ENCODE peak calls at places on chromosome 14, in eight cellular contexts. S is GM23338, B is GM23248, O is OCI-LY7, W is MM.1S, V is HCT116, T is SK-N-SH, P is neural progenitor cell. U is an unnamed sample.

GRCh38 chr14:84959796-84960515 is 570.0 kb upstream of the FLRT2 start:
- DNase-seq in S (peak), B (no peak), O (no peak), W (peak), V (no peak), T (no peak), P (no peak), U (no peak)

GRCh38 chr14:77544571-77544970 is 46.0 kb upstream of the ISM2 start:
- DNase-seq in S (no peak), B (no peak), O (no peak), W (no peak), V (no peak), T (no peak), P (no peak), U (peak)

GRCh38 chr14:99395904-99396530 is 84.6 kb downstream of the SETD3 start:
- DNase-seq in S (no peak), B (peak), O (no peak), W (no peak), V (peak), T (no peak), P (no peak), U (no peak)

GRCh38 chr14:42470427-42470719 is 863.7 kb downstream of the LRFN5 start:
- DNase-seq in S (no peak), B (no peak), O (no peak), W (peak), V (no peak), T (no peak), P (no peak), U (no peak)

GRCh38 chr14:106083082-106083481 is 556.7 kb downstream of the TMEM121 start:
- DNase-seq in S (no peak), B (no peak), O (no peak), W (no peak), V (no peak), T (no peak), P (no peak), U (no peak)

GRCh38 chr14:100103261-100104005 is 38.2 kb downstream of the EVL start:
- DNase-seq in S (no peak), B (no peak), O (no peak), W (no peak), V (no peak), T (no peak), P (no peak), U (no peak)

GRCh38 chr14:103483600-103483999 is 39.0 kb downstream of the CKB start:
- DNase-seq in S (no peak), B (peak), O (no peak), W (no peak), V (no peak), T (no peak), P (no peak), U (no peak)

GRCh38 chr14:95500201-95500681 is 16.2 kb downstream of the SYNE3 start:
- DNase-seq in S (no peak), B (no peak), O (no peak), W (no peak), V (no peak), T (no peak), P (no peak), U (no peak)

GRCh38 chr14:77148510-77149231 is 7.1 kb upstream of the ZDHHC22 start:
- DNase-seq in S (peak), B (no peak), O (no peak), W (no peak), V (no peak), T (no peak), P (no peak), U (no peak)

GRCh38 chr14:24315807-24316596 is 4.7 kb downstream of the LTB4R start:
- DNase-seq in S (peak), B (peak), O (no peak), W (no peak), V (no peak), T (peak), P (no peak), U (no peak)

GRCh38 chr14:105343194-105343593 is 28.6 kb downstream of the PACS2 start:
- DNase-seq in S (no peak), B (no peak), O (no peak), W (no peak), V (no peak), T (peak), P (no peak), U (no peak)

GRCh38 chr14:81384900-81385299 is 15.2 kb downstream of the STON2 start:
- DNase-seq in S (no peak), B (peak), O (no peak), W (no peak), V (no peak), T (no peak), P (peak), U (no peak)

GRCh38 chr14:59354666-59355065 is 110.5 kb downstream of the GPR135 start:
- DNase-seq in S (no peak), B (peak), O (no peak), W (no peak), V (no peak), T (no peak), P (no peak), U (no peak)

GRCh38 chr14:73245401-73246325 is 8.4 kb downstream of the PAPLN start:
- DNase-seq in S (peak), B (no peak), O (peak), W (no peak), V (no peak), T (peak), P (peak), U (peak)

GRCh38 chr14:78195431-78195830 is 25.3 kb downstream of the NRXN3 start:
- DNase-seq in S (no peak), B (no peak), O (no peak), W (no peak), V (no peak), T (no peak), P (no peak), U (no peak)

GRCh38 chr14:45698462-45699134 is 445.6 kb upstream of the MIS18BP1 start:
- DNase-seq in S (no peak), B (no peak), O (no peak), W (no peak), V (no peak), T (no peak), P (no peak), U (peak)

GRCh38 chr14:88895116-88895515 is 70.7 kb downstream of the TTC8 start:
- DNase-seq in S (no peak), B (peak), O (no peak), W (no peak), V (no peak), T (no peak), P (no peak), U (peak)

GRCh38 chr14:37587438-37587837 is 7.6 kb downstream of the FOXA1 start:
- DNase-seq in S (no peak), B (no peak), O (no peak), W (no peak), V (no peak), T (no peak), P (no peak), U (no peak)

GRCh38 chr14:65260786-65261185 is 151.7 kb upstream of the FUT8 start:
- DNase-seq in S (no peak), B (peak), O (no peak), W (no peak), V (no peak), T (no peak), P (no peak), U (no peak)

GRCh38 chr14:85317491-85318021 is 212.4 kb upstream of the FLRT2 start:
- DNase-seq in S (no peak), B (peak), O (no peak), W (no peak), V (no peak), T (no peak), P (no peak), U (no peak)

GRCh38 chr14:95361373-95362179 is 41.9 kb upstream of the CLMN start:
- DNase-seq in S (peak), B (peak), O (peak), W (peak), V (peak), T (peak), P (peak), U (peak)

GRCh38 chr14:92967346-92967926 is 44.5 kb downstream of the CHGA start:
- DNase-seq in S (no peak), B (peak), O (no peak), W (no peak), V (no peak), T (no peak), P (no peak), U (no peak)

GRCh38 chr14:64423987-64424386 is 35.8 kb downstream of the MTHFD1 start:
- DNase-seq in S (no peak), B (peak), O (no peak), W (no peak), V (no peak), T (no peak), P (no peak), U (no peak)

GRCh38 chr14:104355949-104356737 is 217.8 kb downstream of the KIF26A start:
- DNase-seq in S (no peak), B (no peak), O (no peak), W (no peak), V (no peak), T (peak), P (no peak), U (no peak)

DNA sequence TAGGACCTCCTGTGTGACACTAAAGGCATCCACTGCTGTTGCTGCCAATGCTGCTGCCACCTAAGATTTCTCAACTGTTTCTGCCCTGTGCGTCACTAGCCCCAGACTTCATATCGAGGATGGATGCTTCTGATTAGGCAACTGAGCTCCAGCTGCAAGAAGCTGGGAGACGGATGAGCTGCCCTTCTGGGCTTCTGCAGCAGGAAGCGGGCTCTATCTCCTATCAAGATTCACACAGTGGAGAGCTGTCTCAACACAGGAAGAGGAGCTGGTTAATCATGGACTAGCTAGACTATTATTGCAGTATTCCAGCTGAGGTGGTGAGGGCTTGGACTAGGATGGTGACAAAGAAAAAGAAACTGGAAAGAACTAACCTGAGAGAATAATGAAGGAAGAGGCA is 59.2 kb upstream of the PELI2 start:
- DNase-seq in S (no peak), B (no peak), O (no peak), W (no peak), V (no peak), T (no peak), P (no peak), U (peak)
- TF ChIP-seq EZH2phosphoT487 in S (no peak), B (no peak), O (no peak), W (no peak), V (no peak), T (no peak), P (no peak), U (no peak)

GRCh38 chr14:101791919-101792572 is 30.5 kb downstream of the PPP2R5C start:
- DNase-seq in S (no peak), B (peak), O (peak), W (peak), V (no peak), T (no peak), P (no peak), U (no peak)

GRCh38 chr14:101790232-101790631 is 28.7 kb downstream of the PPP2R5C start:
- DNase-seq in S (no peak), B (no peak), O (peak), W (no peak), V (no peak), T (no peak), P (no peak), U (no peak)

GRCh38 chr14:101784631-101785030 is 23.1 kb downstream of the PPP2R5C start:
- DNase-seq in S (no peak), B (no peak), O (no peak), W (no peak), V (no peak), T (no peak), P (no peak), U (no peak)

GRCh38 chr14:101789222-101789621 is 27.7 kb downstream of the PPP2R5C start:
- DNase-seq in S (no peak), B (no peak), O (no peak), W (no peak), V (no peak), T (peak), P (no peak), U (no peak)

GRCh38 chr14:101788016-101788695 is 26.6 kb downstream of the PPP2R5C start:
- DNase-seq in S (no peak), B (peak), O (peak), W (no peak), V (no peak), T (no peak), P (no peak), U (no peak)
- TF ChIP-seq EZH2phosphoT487 in S (no peak), B (no peak), O (no peak), W (no peak), V (no peak), T (no peak), P (no peak), U (no peak)

DNA sequence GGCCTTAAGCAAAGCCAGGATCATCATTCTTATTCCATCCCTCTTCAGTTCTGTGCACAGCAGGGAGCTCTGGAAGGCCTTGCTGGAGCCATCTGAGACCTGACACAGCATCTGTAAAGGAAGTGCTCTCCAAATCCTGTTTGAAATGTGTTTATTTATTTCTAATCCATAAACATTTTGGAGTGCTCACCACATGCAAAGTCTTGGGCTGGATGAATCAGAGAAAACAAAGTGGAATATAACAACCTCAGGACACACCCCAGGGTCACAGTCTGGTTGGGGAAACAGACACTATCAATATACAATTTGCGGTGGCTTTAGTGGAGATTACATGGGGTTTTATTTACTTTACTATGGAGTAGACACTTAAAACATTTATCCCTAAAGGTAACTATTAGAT is 54.3 kb downstream of the BMP4 start:
- DNase-seq in S (no peak), B (no peak), O (no peak), W (no peak), V (no peak), T (no peak), P (no peak), U (no peak)
- TF ChIP-seq EZH2phosphoT487 in S (no peak), B (no peak), O (no peak), W (no peak), V (no peak), T (no peak), P (no peak), U (no peak)

DNA sequence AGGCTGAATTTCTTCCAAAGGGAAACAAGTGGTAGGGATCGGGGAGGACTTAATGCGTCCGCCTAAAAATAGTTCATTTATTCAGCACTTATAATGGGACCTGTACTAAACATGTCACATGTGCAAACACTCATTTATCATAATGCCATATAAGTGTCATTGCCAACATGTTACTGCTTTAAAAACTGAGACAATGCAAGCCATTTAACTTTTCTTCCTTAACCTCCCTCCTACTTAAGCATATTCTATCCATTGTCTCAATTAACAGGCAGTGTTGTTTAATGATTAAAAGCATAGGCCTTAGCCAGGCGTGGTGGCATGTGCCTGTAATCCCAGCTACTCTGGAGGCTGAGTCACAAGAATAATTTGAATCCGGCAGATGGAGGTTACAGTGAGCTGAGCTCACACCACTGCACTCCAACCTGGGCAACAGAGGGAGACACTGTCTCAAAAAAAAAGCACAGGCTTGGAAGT is 13.5 kb upstream of the SCFD1 start:
- DNase-seq in S (no peak), B (peak), O (no peak), W (no peak), V (no peak), T (no peak), P (no peak), U (peak)
- TF ChIP-seq EZH2phosphoT487 in S (no peak), B (no peak), O (no peak), W (no peak), V (no peak), T (no peak), P (no peak), U (no peak)

U was measured in hepatocyte.